ENCODE peak calls at places on chromosomes 7 and 10, in six cellular contexts. B is smooth muscle cell of the brain vasculature, M is HS-27A, A is GM13976, Y is NCI-H1092, Z is T-helper 1 cell. C is an unnamed sample.

GRCh38 chr10:110504111-110504735 is 6.5 kb downstream of the DUSP5 start:
- DNase-seq in M (no peak), Z (peak), B (no peak), Y (no peak), A (peak), C (no peak)

GRCh38 chr7:45177801-45178200 is 20.2 kb downstream of the RAMP3 start:
- DNase-seq in B (no peak), A (peak), Z (no peak), M (no peak), Y (no peak), C (no peak)

GRCh38 chr7:21945374-21946227 is at the start of gene CDCA7L:
- DNase-seq in Z (peak), B (no peak), Y (peak), A (peak), M (peak), C (no peak)

GRCh38 chr10:94125856-94126255 is 132.1 kb downstream of the PLCE1 start:
- DNase-seq in Y (no peak), M (peak), A (no peak), B (no peak), Z (no peak), C (no peak)

GRCh38 chr10:132419631-132420468 is 22.9 kb downstream of the PWWP2B start:
- DNase-seq in A (no peak), B (no peak), M (no peak), Y (no peak), Z (no peak), C (no peak)

GRCh38 chr10:3274414-3274813 is 101.8 kb upstream of the PITRM1 start:
- DNase-seq in B (no peak), Y (no peak), Z (no peak), M (no peak), A (no peak), C (no peak)

GRCh38 chr7:2729893-2730716 is 42.1 kb downstream of the AMZ1 start:
- DNase-seq in M (no peak), A (no peak), Y (no peak), B (no peak), Z (no peak), C (no peak)

GRCh38 chr10:61844116-61844515 is 57.4 kb upstream of the ARID5B start:
- DNase-seq in B (no peak), M (no peak), Y (no peak), Z (no peak), A (no peak), C (no peak)

GRCh38 chr7:141072548-141073172 is 1.2 kb upstream of the TMEM178B start:
- DNase-seq in Y (peak), A (no peak), M (peak), B (peak), Z (no peak), C (no peak)

GRCh38 chr10:70603439-70603778 is 868 bp upstream of the PRF1 start:
- DNase-seq in Y (no peak), M (no peak), Z (no peak), B (no peak), A (no peak), C (no peak)

GRCh38 chr10:73094249-73094850 is 2.3 kb downstream of the P4HA1 start:
- DNase-seq in Y (no peak), Z (no peak), A (no peak), B (no peak), M (no peak), C (no peak)

GRCh38 chr7:96061844-96062243 is 260.1 kb downstream of the SLC25A13 start:
- DNase-seq in A (no peak), Y (peak), B (no peak), Z (no peak), M (no peak), C (no peak)

GRCh38 chr7:73988197-73988596 is 39.8 kb upstream of the ELN start:
- DNase-seq in M (no peak), Z (no peak), B (no peak), A (no peak), Y (no peak), C (no peak)

GRCh38 chr10:59079386-59080226 is 96.8 kb upstream of the PHYHIPL start:
- DNase-seq in A (no peak), B (peak), Z (no peak), Y (no peak), M (peak), C (peak)

GRCh38 chr10:17756557-17757208 is 4.7 kb downstream of the TMEM236 start:
- DNase-seq in Z (no peak), M (no peak), Y (no peak), A (peak), B (no peak), C (no peak)

GRCh38 chr7:90761584-90761983 is 165.5 kb downstream of the CDK14 start:
- DNase-seq in Z (no peak), Y (no peak), B (no peak), M (no peak), A (no peak), C (no peak)

GRCh38 chr10:22230331-22230833 is 12.6 kb upstream of the EBLN1 start:
- DNase-seq in A (peak), M (peak), Y (peak), Z (no peak), B (no peak), C (no peak)

GRCh38 chr10:34861293-34862004 is 46.4 kb upstream of the PARD3 start:
- DNase-seq in Z (no peak), Y (peak), M (no peak), A (no peak), B (peak), C (no peak)

GRCh38 chr7:47424523-47424922 is 157.4 kb downstream of the TNS3 start:
- DNase-seq in Z (no peak), Y (no peak), B (no peak), A (no peak), M (no peak), C (no peak)

GRCh38 chr10:127813290-127813689 is 76.3 kb downstream of the FOXI2 start:
- DNase-seq in Z (no peak), A (no peak), B (no peak), M (no peak), Y (no peak), C (no peak)

GRCh38 chr10:109996225-109996624 is 11.6 kb upstream of the ADD3 start:
- DNase-seq in A (no peak), Z (no peak), Y (no peak), M (no peak), B (no peak), C (no peak)

GRCh38 chr7:70389752-70390151 is 742.2 kb upstream of the GALNT17 start:
- DNase-seq in B (no peak), Z (no peak), M (no peak), A (no peak), Y (no peak), C (no peak)

GRCh38 chr7:107961399-107961798 is 41.6 kb downstream of the LAMB1 start:
- DNase-seq in Z (no peak), B (no peak), M (no peak), A (no peak), Y (peak), C (no peak)

GRCh38 chr10:2049560-2049959 is 312.2 kb upstream of the ADARB2 start:
- DNase-seq in Y (no peak), M (no peak), B (no peak), Z (no peak), A (no peak), C (no peak)

GRCh38 chr7:73909051-73909941 is 48.3 kb downstream of the TMEM270 start:
- DNase-seq in A (no peak), B (no peak), Z (no peak), Y (no peak), M (no peak), C (no peak)

GRCh38 chr7:27693794-27694193 is 31.1 kb upstream of the HIBADH start:
- DNase-seq in A (no peak), Z (no peak), B (no peak), Y (no peak), M (no peak), C (no peak)

GRCh38 chr7:6571160-6571779 is 6.0 kb upstream of the ZDHHC4 start:
- DNase-seq in Z (no peak), M (no peak), Y (no peak), A (no peak), B (no peak), C (no peak)

GRCh38 chr10:131820626-131821025 is 80.2 kb upstream of the PPP2R2D start:
- DNase-seq in A (no peak), M (no peak), Z (no peak), Y (no peak), B (no peak), C (no peak)

GRCh38 chr7:45176091-45176490 is 18.5 kb downstream of the RAMP3 start:
- DNase-seq in Y (no peak), Z (no peak), A (no peak), B (no peak), M (no peak), C (no peak)

GRCh38 chr10:103241262-103242011 is 4.2 kb upstream of the RPEL1 start:
- DNase-seq in Y (no peak), M (no peak), A (no peak), B (no peak), Z (no peak), C (no peak)

GRCh38 chr7:131057524-131058065 is 270.1 kb upstream of the MKLN1 start:
- DNase-seq in Y (no peak), M (no peak), Z (peak), B (no peak), A (no peak), C (no peak)

GRCh38 chr10:34644245-34644644 is 170.9 kb downstream of the PARD3 start:
- DNase-seq in Z (no peak), B (no peak), Y (no peak), A (no peak), M (no peak), C (no peak)

GRCh38 chr10:132096863-132097478 is 31.2 kb downstream of the JAKMIP3 start:
- DNase-seq in Y (no peak), A (no peak), B (no peak), M (no peak), Z (no peak), C (no peak)